ENCODE peak calls at places on chromosome 13, in eight cellular contexts. K is esophagus squamous epithelium; C is A549; R is endodermal cell; Z is thoracic aorta; N is neuronal stem cell; U is CD4-positive, alpha-beta memory T cell; S is spleen. O is an unnamed sample.
A peak's percentile ranks its signal among the peaks of the same experiment; 100 is the strongest.

GRCh38 chr13:110233181-110233641 is 73.7 kb downstream of the COL4A1 start:
- DNase-seq in K (no peak), C (no peak), R (peak; percentile 13), Z (peak; percentile 48), N (no peak), U (no peak), S (no peak), O (no peak)

GRCh38 chr13:91078093-91078679 is 269.3 kb upstream of the MIR17HG start:
- DNase-seq in K (no peak), C (peak; percentile 1), R (no peak), Z (no peak), N (no peak), U (no peak), S (no peak), O (no peak)

GRCh38 chr13:107427531-107427930 is 787.8 kb downstream of the LIG4 start:
- DNase-seq in K (no peak), C (no peak), R (no peak), Z (no peak), N (no peak), U (no peak), S (no peak), O (no peak)

GRCh38 chr13:90477194-90477593 is 870.3 kb upstream of the MIR17HG start:
- DNase-seq in K (no peak), C (no peak), R (no peak), Z (no peak), N (no peak), U (no peak), S (no peak), O (no peak)

GRCh38 chr13:66886248-66886647 is 343.9 kb downstream of the PCDH9 start:
- DNase-seq in K (no peak), C (no peak), R (no peak), Z (no peak), N (no peak), U (no peak), S (no peak), O (no peak)

GRCh38 chr13:49908637-49909036 is 27.5 kb downstream of the SPRYD7 start:
- DNase-seq in K (no peak), C (no peak), R (peak; percentile 52), Z (no peak), N (no peak), U (no peak), S (no peak), O (no peak)

GRCh38 chr13:97257800-97258799 is 36.0 kb downstream of the MBNL2 start:
- DNase-seq in K (no peak), C (peak; percentile 85), R (peak; percentile 85), Z (peak; percentile 18), N (no peak), U (peak; percentile 57), S (no peak), O (no peak)

GRCh38 chr13:50720856-50721663 is 122.4 kb downstream of the DLEU7 start:
- DNase-seq in K (no peak), C (no peak), R (no peak), Z (no peak), N (no peak), U (no peak), S (no peak), O (no peak)

GRCh38 chr13:33728271-33729037 is 89.5 kb upstream of the RFC3 start:
- DNase-seq in K (no peak), C (no peak), R (no peak), Z (no peak), N (no peak), U (no peak), S (no peak), O (no peak)

GRCh38 chr13:18993884-18994660 is 187.6 kb downstream of the TUBA3C start:
- DNase-seq in K (no peak), C (no peak), R (no peak), Z (no peak), N (no peak), U (no peak), S (no peak), O (no peak)
- H3K9me3 ChIP-seq in K (peaks cover 44% of the 10 kb centered on the region), C (no peaks in the 10 kb centered on the region), R (peaks cover 80% of the 10 kb centered on the region), Z (peaks cover 11% of the 10 kb centered on the region), N (no peaks in the 10 kb centered on the region), U (no peaks in the 10 kb centered on the region), S (no peaks in the 10 kb centered on the region), O (no peaks in the 10 kb centered on the region)

GRCh38 chr13:47964863-47965262 is 36.2 kb downstream of the SUCLA2 start:
- DNase-seq in K (no peak), C (no peak), R (no peak), Z (no peak), N (no peak), U (no peak), S (no peak), O (no peak)
- H3K9me3 ChIP-seq in K (peaks cover 10% of the 10 kb centered on the region), C (peaks cover 7% of the 10 kb centered on the region), R (peaks cover 73% of the 10 kb centered on the region), Z (no peaks in the 10 kb centered on the region), N (peaks cover 54% of the 10 kb centered on the region), U (no peaks in the 10 kb centered on the region), S (no peaks in the 10 kb centered on the region), O (peaks cover 3% of the 10 kb centered on the region)

GRCh38 chr13:19058566-19058965 is 123.1 kb downstream of the TUBA3C start:
- DNase-seq in K (no peak), C (no peak), R (no peak), Z (no peak), N (no peak), U (no peak), S (peak; percentile 69), O (no peak)
- H3K9me3 ChIP-seq in K (peaks cover 70% of the 10 kb centered on the region), C (no peaks in the 10 kb centered on the region), R (peaks cover 68% of the 10 kb centered on the region), Z (no peaks in the 10 kb centered on the region), N (no peaks in the 10 kb centered on the region), U (no peaks in the 10 kb centered on the region), S (no peaks in the 10 kb centered on the region), O (no peaks in the 10 kb centered on the region)

GRCh38 chr13:83372786-83373185 is 509.5 kb downstream of the SLITRK1 start:
- DNase-seq in K (no peak), C (no peak), R (no peak), Z (no peak), N (no peak), U (no peak), S (no peak), O (no peak)
- H3K9me3 ChIP-seq in K (peaks cover 4% of the 10 kb centered on the region), C (no peaks in the 10 kb centered on the region), R (no peaks in the 10 kb centered on the region), Z (peaks cover 3% of the 10 kb centered on the region), N (no peaks in the 10 kb centered on the region), U (no peaks in the 10 kb centered on the region), S (no peaks in the 10 kb centered on the region), O (no peaks in the 10 kb centered on the region)

GRCh38 chr13:103537616-103538015 is 471.4 kb upstream of the SLC10A2 start:
- DNase-seq in K (no peak), C (no peak), R (no peak), Z (no peak), N (no peak), U (no peak), S (no peak), O (no peak)

GRCh38 chr13:103542648-103543047 is 476.4 kb upstream of the SLC10A2 start:
- DNase-seq in K (no peak), C (no peak), R (no peak), Z (no peak), N (no peak), U (no peak), S (no peak), O (no peak)

GRCh38 chr13:103539265-103539664 is 473.0 kb upstream of the SLC10A2 start:
- DNase-seq in K (no peak), C (no peak), R (peak; percentile 81), Z (no peak), N (peak; percentile 48), U (no peak), S (no peak), O (no peak)

GRCh38 chr13:103540394-103540793 is 474.2 kb upstream of the SLC10A2 start:
- DNase-seq in K (no peak), C (no peak), R (no peak), Z (no peak), N (no peak), U (no peak), S (no peak), O (no peak)

DNA sequence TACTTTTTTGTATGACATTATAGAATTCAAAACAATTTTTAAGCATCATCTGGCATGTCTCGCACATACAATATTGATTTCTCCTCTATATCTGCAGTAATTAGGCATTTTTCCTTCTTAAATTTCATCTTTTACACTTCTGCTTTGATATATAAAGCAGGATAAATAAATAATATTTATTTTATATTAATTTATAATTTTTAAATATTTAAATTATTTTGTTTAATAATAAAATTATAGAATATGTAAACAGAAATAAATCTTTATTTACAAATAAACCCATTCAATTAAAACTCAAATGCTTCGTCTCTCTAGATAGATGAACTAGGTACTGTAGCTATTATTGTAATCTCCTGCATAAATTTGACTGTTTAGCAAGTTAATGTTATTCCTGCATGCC is 473.5 kb upstream of the SLC10A2 start:
- DNase-seq in K (no peak), C (no peak), R (no peak), Z (no peak), N (no peak), U (no peak), S (no peak), O (no peak)
- H3K9me3 ChIP-seq in K (no peaks in the 10 kb centered on the region), C (peaks cover 3% of the 10 kb centered on the region), R (peaks cover 25% of the 10 kb centered on the region), Z (peaks cover under 1% of the 10 kb centered on the region), N (peaks cover 10% of the 10 kb centered on the region), U (no peaks in the 10 kb centered on the region), S (no peaks in the 10 kb centered on the region), O (no peaks in the 10 kb centered on the region)

O was measured in T-helper 17 cell.